ENCODE peak calls at places on chromosomes 4 and X, in four cellular contexts. R is GM23248, C is MM.1S, O is GM23338. F is an unnamed sample. For H3F3A, the result is how much of the 10 kb centered on the place peaks cover.

GRCh38 chr4:106587558-106587957 is 219.0 kb upstream of the GIMD1 start:
- DNase-seq in O (no peak), R (peak), C (no peak), F (peak)

GRCh38 chr4:14853186-14853946 is 148.9 kb upstream of the CPEB2 start:
- DNase-seq in R (peak), O (peak), C (no peak), F (peak)

GRCh38 chrX:108331126-108331909 is 106.9 kb downstream of the COL4A6 start:
- DNase-seq in C (no peak), O (no peak), R (no peak), F (peak)

GRCh38 chrX:16750136-16750535 is 30.7 kb downstream of the SYAP1 start:
- DNase-seq in R (no peak), C (no peak), O (no peak), F (no peak)

GRCh38 chr4:124965492-124965891 is 253.0 kb upstream of the ANKRD50 start:
- DNase-seq in O (no peak), C (no peak), R (no peak), F (no peak)

GRCh38 chr4:149031399-149031798 is 589.2 kb upstream of the NR3C2 start:
- DNase-seq in R (peak), C (peak), O (peak), F (peak)

GRCh38 chr4:25928956-25929336 is 14.9 kb downstream of the SMIM20 start:
- DNase-seq in R (peak), O (no peak), C (no peak), F (no peak)

GRCh38 chr4:163662761-163663160 is 168.3 kb downstream of the TMA16 start:
- DNase-seq in C (peak), R (no peak), O (no peak), F (no peak)

GRCh38 chrX:118974908-118975671 is 672 bp downstream of the LONRF3 start:
- DNase-seq in C (peak), O (peak), R (peak), F (peak)

GRCh38 chr4:69049860-69050259 is 46.4 kb upstream of the UGT2B7 start:
- DNase-seq in O (no peak), R (no peak), C (no peak), F (no peak)

GRCh38 chr4:6602289-6602688 is 27.3 kb downstream of the MAN2B2 start:
- DNase-seq in R (no peak), C (no peak), O (no peak), F (no peak)

GRCh38 chr4:159017323-159018036 is 85.4 kb upstream of the RAPGEF2 start:
- DNase-seq in R (no peak), O (no peak), C (no peak), F (no peak)

GRCh38 chr4:5894266-5894665 is 1.4 kb upstream of the CRMP1 start:
- DNase-seq in R (no peak), C (no peak), O (no peak), F (no peak)

GRCh38 chr4:21226637-21227538 is 526.6 kb downstream of the PACRGL start:
- DNase-seq in C (no peak), R (no peak), O (no peak), F (no peak)

GRCh38 chr4:84727491-84727890 is 144.6 kb downstream of the CDS1 start:
- DNase-seq in O (no peak), C (peak), R (no peak), F (no peak)

GRCh38 chr4:174274436-174274835 is 9.0 kb downstream of the FBXO8 start:
- DNase-seq in R (peak), C (no peak), O (no peak), F (peak)

GRCh38 chr4:71126719-71127118 is 133.3 kb downstream of the DCK start:
- DNase-seq in R (peak), C (no peak), O (no peak), F (peak)

GRCh38 chrX:9019151-9019550 is 14.8 kb downstream of the FAM9B start:
- DNase-seq in C (no peak), O (no peak), R (peak), F (no peak)

GRCh38 chr4:67713531-67714247 is 12.7 kb upstream of the UBA6 start:
- DNase-seq in O (no peak), R (peak), C (no peak), F (peak)

GRCh38 chr4:113064244-113064643 is 14.8 kb downstream of the ANK2 start:
- DNase-seq in O (peak), C (no peak), R (no peak), F (no peak)

GRCh38 chrX:114087543-114087942 is 496.3 kb upstream of the HTR2C start:
- DNase-seq in C (no peak), O (no peak), R (no peak), F (no peak)

GRCh38 chr4:140133576-140133975 is 20.4 kb downstream of the MAML3 start:
- DNase-seq in C (no peak), O (no peak), R (peak), F (peak)

GRCh38 chrX:96576358-96576757 is 108.3 kb upstream of the DIAPH2 start:
- DNase-seq in R (peak), O (no peak), C (no peak), F (peak)

GRCh38 chrX:140664939-140665338 is 44.6 kb upstream of the LINC00632 start:
- DNase-seq in C (peak), O (peak), R (peak), F (peak)

GRCh38 chr4:1857931-1858330 is 2.0 kb upstream of the LETM1 start:
- DNase-seq in O (no peak), R (no peak), C (no peak), F (no peak)

GRCh38 chr4:137635108-137635507 is 102.8 kb upstream of the PCDH18 start:
- DNase-seq in C (no peak), R (peak), O (no peak), F (peak)

GRCh38 chrX:87895421-87895820 is 377.8 kb downstream of the KLHL4 start:
- DNase-seq in R (no peak), O (no peak), C (no peak), F (no peak)

GRCh38 chr4:53579826-53580225 is 11.5 kb downstream of the LNX1 start:
- DNase-seq in C (no peak), R (no peak), O (no peak), F (peak)

DNA sequence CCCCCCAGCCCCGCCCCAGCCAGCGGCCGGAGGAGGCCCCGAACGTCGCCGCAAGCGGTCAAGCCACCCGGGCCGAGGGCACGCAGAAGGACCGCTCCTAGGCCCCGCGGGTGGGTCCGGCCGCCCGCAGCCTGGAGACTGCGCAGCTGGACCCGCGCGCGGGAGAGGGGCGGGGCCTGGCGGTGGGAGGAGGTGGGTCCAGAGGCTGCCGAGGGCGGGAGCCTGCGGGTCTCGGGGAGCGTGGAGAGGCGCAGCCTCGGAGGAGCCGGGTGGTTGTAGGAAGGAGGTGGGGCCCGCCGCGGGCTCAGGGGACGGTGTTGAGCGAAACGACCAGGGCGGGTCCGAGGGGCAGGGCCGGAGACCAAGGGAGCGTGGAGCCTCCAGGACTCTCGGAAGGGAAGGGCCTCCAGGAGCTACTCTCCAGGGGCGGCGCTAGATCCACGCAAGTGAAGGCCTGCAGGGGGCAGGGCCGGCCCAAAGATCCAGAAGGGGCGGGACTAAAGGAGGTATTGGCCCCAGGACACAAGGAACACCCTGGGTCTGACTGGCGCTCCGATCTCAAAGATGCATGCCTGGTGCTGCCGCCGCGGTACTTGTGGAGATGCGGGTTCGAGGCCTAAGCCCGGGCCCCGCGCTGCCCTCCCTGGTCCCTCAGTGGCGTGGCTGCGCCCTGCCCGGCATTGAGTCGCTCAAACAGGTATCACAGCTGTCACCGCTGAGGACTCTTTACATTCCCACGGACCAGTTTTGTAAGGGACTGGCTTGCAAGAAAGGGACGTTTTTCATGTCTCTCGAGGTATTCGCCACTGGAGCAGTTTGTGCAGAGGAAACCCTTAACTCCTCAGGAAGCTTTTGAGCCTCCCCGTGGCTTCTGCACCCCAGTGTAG is 5.9 kb downstream of the TIMM17B start:
- DNase-seq in O (peak), R (peak), C (peak), F (peak)
- H3K27ac ChIP-seq in O (no peak), R (no peak), C (peak), F (no peak)

GRCh38 chr4:7788687-7789425 is 150.8 kb downstream of the AFAP1 start:
- DNase-seq in R (peak), O (no peak), C (no peak), F (no peak)
- H3F3A ChIP-seq in R (half or more), O (under half), C (under half), F (under half)

GRCh38 chr4:82713856-82714255 is 84.7 kb downstream of the SCD5 start:
- DNase-seq in O (no peak), R (peak), C (no peak), F (no peak)

GRCh38 chr4:82718067-82718935 is 80.3 kb downstream of the SCD5 start:
- DNase-seq in O (no peak), R (peak), C (no peak), F (no peak)

GRCh38 chr4:82711158-82711785 is 87.3 kb downstream of the SCD5 start:
- DNase-seq in O (no peak), C (no peak), R (no peak), F (no peak)

GRCh38 chr4:82710202-82710929 is 88.2 kb downstream of the SCD5 start:
- DNase-seq in O (peak), C (no peak), R (peak), F (no peak)

DNA sequence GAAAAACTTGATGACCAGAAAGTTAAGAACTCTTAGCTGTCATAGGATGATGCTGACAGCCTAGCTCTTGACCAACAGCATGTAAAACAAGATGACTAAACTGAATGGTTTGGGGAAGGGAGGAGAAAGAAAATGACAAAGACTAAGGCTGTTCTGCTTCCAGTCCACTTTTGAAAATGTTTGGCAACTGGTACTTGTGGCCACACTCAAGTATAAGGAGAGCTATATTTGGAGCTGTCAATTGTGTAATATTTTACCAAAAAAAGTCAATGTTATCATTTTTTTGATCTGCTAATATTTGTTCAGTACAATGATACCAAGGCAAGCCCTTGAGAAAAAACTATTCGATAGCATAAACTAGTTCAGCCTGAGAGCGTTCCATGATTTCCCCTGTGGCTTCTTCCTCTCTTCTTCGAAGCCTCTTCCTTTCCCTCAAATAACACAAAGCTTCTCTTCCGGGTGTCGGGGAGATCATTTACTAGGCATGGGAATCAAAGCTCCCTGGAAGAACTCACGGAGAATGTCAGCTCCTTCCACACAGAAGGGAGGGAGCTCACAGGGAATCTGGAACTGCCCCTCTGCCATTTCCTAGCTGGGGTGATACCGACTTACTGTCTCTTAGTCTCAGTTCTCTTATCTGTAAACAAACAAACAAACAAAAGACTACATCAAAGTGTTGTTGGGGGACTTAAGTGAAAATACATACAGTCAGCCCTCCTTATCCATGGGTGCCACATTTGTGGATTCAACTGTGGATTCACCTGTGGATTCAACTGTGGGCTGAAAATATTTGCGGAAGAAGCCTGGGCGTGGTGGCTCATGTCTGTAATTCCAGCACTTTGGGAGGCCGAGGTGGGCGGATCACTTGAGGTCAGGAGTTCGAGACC is 82.6 kb downstream of the SCD5 start:
- DNase-seq in R (peak), C (no peak), O (no peak), F (no peak)
- H3K27ac ChIP-seq in R (peak), C (no peak), O (no peak), F (no peak)

DNA sequence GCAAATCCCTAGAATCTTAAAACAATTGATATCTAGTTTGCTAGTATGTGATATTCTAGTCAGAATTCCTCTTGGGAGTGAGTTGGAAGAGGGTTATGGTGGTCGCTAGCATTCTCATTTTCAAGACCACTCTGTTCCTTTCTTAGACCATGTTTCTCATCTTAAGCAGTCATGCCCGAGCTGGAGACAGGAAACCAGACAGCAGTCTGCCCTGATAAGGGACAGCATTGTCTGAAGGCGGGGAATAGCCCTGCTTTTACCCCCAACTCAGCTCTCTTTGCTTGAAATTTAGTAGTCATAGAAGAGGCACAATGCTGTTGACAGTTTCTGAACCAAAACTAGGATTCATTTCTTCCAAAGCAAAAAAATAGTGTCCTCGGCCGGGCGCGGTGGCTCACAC is 5.2 kb downstream of the KLF3 start:
- DNase-seq in C (no peak), R (peak), O (no peak), F (no peak)
- H3F3A ChIP-seq in C (half or more), R (under half), O (under half), F (under half)

GRCh38 chr4:94544811-94545210 is 93.1 kb downstream of the PDLIM5 start:
- DNase-seq in C (no peak), O (no peak), R (peak), F (peak)
- H3K27ac ChIP-seq in C (no peak), O (peak), R (peak), F (peak)

GRCh38 chr4:7960017-7960789 is 20.5 kb upstream of the AFAP1 start:
- DNase-seq in C (no peak), R (peak), O (no peak), F (no peak)

GRCh38 chr4:7959066-7959465 is 19.4 kb upstream of the AFAP1 start:
- DNase-seq in O (no peak), R (no peak), C (no peak), F (no peak)

GRCh38 chr4:7962609-7963508 is 23.2 kb upstream of the AFAP1 start:
- DNase-seq in O (no peak), C (no peak), R (no peak), F (no peak)

GRCh38 chr4:7963691-7964090 is 24.0 kb upstream of the AFAP1 start:
- DNase-seq in R (no peak), C (no peak), O (no peak), F (no peak)

DNA sequence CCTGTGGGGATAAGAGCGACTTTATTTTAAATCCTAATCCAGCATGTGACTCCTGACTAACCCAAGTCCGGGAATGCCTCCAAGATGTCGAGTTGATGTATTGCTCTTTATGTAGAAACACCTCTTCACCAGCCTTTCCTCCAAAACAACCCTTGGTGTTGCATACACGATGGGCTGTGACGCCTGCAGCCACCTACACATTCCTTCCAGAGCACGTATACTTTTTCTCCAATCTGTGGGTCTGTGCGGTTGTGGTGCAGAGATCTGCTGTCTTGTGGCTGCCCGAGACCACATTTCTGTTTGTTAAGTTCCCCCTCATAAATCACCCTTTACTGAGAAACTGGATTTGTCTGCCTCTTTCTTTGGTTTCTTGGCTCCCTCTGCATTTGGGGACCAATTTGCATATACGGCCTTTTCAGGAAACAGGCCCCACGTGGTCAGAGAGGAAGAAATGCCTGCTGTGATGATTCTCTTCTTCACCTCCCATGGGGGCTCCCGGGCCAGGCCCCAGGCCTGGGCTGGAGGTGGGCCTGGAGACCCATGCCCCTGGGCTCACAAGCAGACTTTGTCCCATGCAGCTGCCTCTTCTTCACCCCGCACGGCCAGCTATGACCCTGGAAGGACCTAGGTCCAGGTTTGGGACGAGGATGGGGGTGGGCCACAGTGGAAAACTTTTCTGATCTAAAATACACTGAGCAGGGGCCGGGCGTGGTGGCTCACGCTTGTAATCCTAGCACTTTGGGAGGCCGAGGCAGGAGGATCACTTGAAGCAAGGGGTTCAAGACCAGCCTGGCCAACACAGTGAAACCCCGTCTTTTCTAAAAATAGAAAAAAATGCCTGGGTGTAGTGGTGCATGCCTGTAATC is 21.4 kb upstream of the AFAP1 start:
- DNase-seq in O (no peak), C (no peak), R (peak), F (peak)
- H3F3A ChIP-seq in O (under half), C (under half), R (under half), F (under half)